ENCODE peak calls at places on chromosomes 1 and 21, in nine cellular contexts. One of them, this sample, is unnamed.

GRCh38 chr1:113552244-113552643 is 161.9 kb downstream of the MAGI3 start:
- DNase-seq in stimulated activated CD8-positive, alpha-beta memory T cell treated with anti-CD3 and anti-CD28 coated beads, Interleukin-12 subunit alpha, Interleukin-12 subunit beta, amount 100 ng/mL, for 4 hours: no peak
- DNase-seq in chondrocyte: no peak
- DNase-seq in AG09319: no peak
- DNase-seq in activated CD4-positive, alpha-beta T cell treated with anti-CD3 and anti-CD28 coated beads, Interleukin-2, amount 10 ng/mL, durations not matched to agents 7 days and 5 days: no peak
- DNase-seq in caudate nucleus: no peak
- DNase-seq in anterior cingulate cortex: no peak
- DNase-seq in activated CD8-positive, alpha-beta memory T cell treated with anti-CD3 and anti-CD28 coated beads for 24 hours: no peak
- DNase-seq in H4: no peak
- DNase-seq in this sample: no peak

GRCh38 chr1:32900956-32901822 is at the start of gene TMEM54:
- DNase-seq in stimulated activated CD8-positive, alpha-beta memory T cell treated with anti-CD3 and anti-CD28 coated beads, Interleukin-12 subunit alpha, Interleukin-12 subunit beta, amount 100 ng/mL, for 4 hours: no peak
- DNase-seq in chondrocyte: peak
- DNase-seq in AG09319: no peak
- DNase-seq in activated CD4-positive, alpha-beta T cell treated with anti-CD3 and anti-CD28 coated beads, Interleukin-2, amount 10 ng/mL, durations not matched to agents 7 days and 5 days: no peak
- DNase-seq in caudate nucleus: no peak
- DNase-seq in anterior cingulate cortex: no peak
- DNase-seq in activated CD8-positive, alpha-beta memory T cell treated with anti-CD3 and anti-CD28 coated beads for 24 hours: no peak
- DNase-seq in H4: no peak
- DNase-seq in this sample: peak

GRCh38 chr1:152107289-152107983 is 7.8 kb downstream of the TCHH start:
- DNase-seq in stimulated activated CD8-positive, alpha-beta memory T cell treated with anti-CD3 and anti-CD28 coated beads, Interleukin-12 subunit alpha, Interleukin-12 subunit beta, amount 100 ng/mL, for 4 hours: no peak
- DNase-seq in chondrocyte: no peak
- DNase-seq in AG09319: no peak
- DNase-seq in activated CD4-positive, alpha-beta T cell treated with anti-CD3 and anti-CD28 coated beads, Interleukin-2, amount 10 ng/mL, durations not matched to agents 7 days and 5 days: no peak
- DNase-seq in caudate nucleus: no peak
- DNase-seq in anterior cingulate cortex: no peak
- DNase-seq in activated CD8-positive, alpha-beta memory T cell treated with anti-CD3 and anti-CD28 coated beads for 24 hours: no peak
- DNase-seq in H4: no peak
- DNase-seq in this sample: no peak

GRCh38 chr1:200005160-200005559 is 22.4 kb upstream of the NR5A2 start:
- DNase-seq in stimulated activated CD8-positive, alpha-beta memory T cell treated with anti-CD3 and anti-CD28 coated beads, Interleukin-12 subunit alpha, Interleukin-12 subunit beta, amount 100 ng/mL, for 4 hours: no peak
- DNase-seq in chondrocyte: no peak
- DNase-seq in AG09319: no peak
- DNase-seq in activated CD4-positive, alpha-beta T cell treated with anti-CD3 and anti-CD28 coated beads, Interleukin-2, amount 10 ng/mL, durations not matched to agents 7 days and 5 days: no peak
- DNase-seq in caudate nucleus: no peak
- DNase-seq in anterior cingulate cortex: no peak
- DNase-seq in activated CD8-positive, alpha-beta memory T cell treated with anti-CD3 and anti-CD28 coated beads for 24 hours: no peak
- DNase-seq in H4: no peak
- DNase-seq in this sample: no peak

GRCh38 chr1:225811622-225812487 is 1.9 kb downstream of the EPHX1 start:
- DNase-seq in stimulated activated CD8-positive, alpha-beta memory T cell treated with anti-CD3 and anti-CD28 coated beads, Interleukin-12 subunit alpha, Interleukin-12 subunit beta, amount 100 ng/mL, for 4 hours: no peak
- DNase-seq in chondrocyte: no peak
- DNase-seq in AG09319: no peak
- DNase-seq in activated CD4-positive, alpha-beta T cell treated with anti-CD3 and anti-CD28 coated beads, Interleukin-2, amount 10 ng/mL, durations not matched to agents 7 days and 5 days: no peak
- DNase-seq in caudate nucleus: no peak
- DNase-seq in anterior cingulate cortex: no peak
- DNase-seq in activated CD8-positive, alpha-beta memory T cell treated with anti-CD3 and anti-CD28 coated beads for 24 hours: no peak
- DNase-seq in H4: no peak
- DNase-seq in this sample: peak

GRCh38 chr1:229116114-229116513 is 154.8 kb upstream of the RAB4A start:
- DNase-seq in stimulated activated CD8-positive, alpha-beta memory T cell treated with anti-CD3 and anti-CD28 coated beads, Interleukin-12 subunit alpha, Interleukin-12 subunit beta, amount 100 ng/mL, for 4 hours: no peak
- DNase-seq in chondrocyte: no peak
- DNase-seq in AG09319: no peak
- DNase-seq in activated CD4-positive, alpha-beta T cell treated with anti-CD3 and anti-CD28 coated beads, Interleukin-2, amount 10 ng/mL, durations not matched to agents 7 days and 5 days: no peak
- DNase-seq in caudate nucleus: no peak
- DNase-seq in anterior cingulate cortex: no peak
- DNase-seq in activated CD8-positive, alpha-beta memory T cell treated with anti-CD3 and anti-CD28 coated beads for 24 hours: no peak
- DNase-seq in H4: no peak
- DNase-seq in this sample: no peak

GRCh38 chr1:40153073-40153770 is 8.0 kb upstream of the RLF start:
- DNase-seq in stimulated activated CD8-positive, alpha-beta memory T cell treated with anti-CD3 and anti-CD28 coated beads, Interleukin-12 subunit alpha, Interleukin-12 subunit beta, amount 100 ng/mL, for 4 hours: no peak
- DNase-seq in chondrocyte: no peak
- DNase-seq in AG09319: peak
- DNase-seq in activated CD4-positive, alpha-beta T cell treated with anti-CD3 and anti-CD28 coated beads, Interleukin-2, amount 10 ng/mL, durations not matched to agents 7 days and 5 days: peak
- DNase-seq in caudate nucleus: no peak
- DNase-seq in anterior cingulate cortex: no peak
- DNase-seq in activated CD8-positive, alpha-beta memory T cell treated with anti-CD3 and anti-CD28 coated beads for 24 hours: no peak
- DNase-seq in H4: peak
- DNase-seq in this sample: no peak

GRCh38 chr1:110106013-110106941 is 6.0 kb upstream of the UBL4B start:
- DNase-seq in stimulated activated CD8-positive, alpha-beta memory T cell treated with anti-CD3 and anti-CD28 coated beads, Interleukin-12 subunit alpha, Interleukin-12 subunit beta, amount 100 ng/mL, for 4 hours: peak
- DNase-seq in chondrocyte: no peak
- DNase-seq in AG09319: peak
- DNase-seq in activated CD4-positive, alpha-beta T cell treated with anti-CD3 and anti-CD28 coated beads, Interleukin-2, amount 10 ng/mL, durations not matched to agents 7 days and 5 days: peak
- DNase-seq in caudate nucleus: peak
- DNase-seq in anterior cingulate cortex: peak
- DNase-seq in activated CD8-positive, alpha-beta memory T cell treated with anti-CD3 and anti-CD28 coated beads for 24 hours: peak
- DNase-seq in H4: peak
- DNase-seq in this sample: peak

GRCh38 chr1:43277116-43277876 is 7.5 kb downstream of the TMEM125 start:
- DNase-seq in stimulated activated CD8-positive, alpha-beta memory T cell treated with anti-CD3 and anti-CD28 coated beads, Interleukin-12 subunit alpha, Interleukin-12 subunit beta, amount 100 ng/mL, for 4 hours: no peak
- DNase-seq in chondrocyte: peak
- DNase-seq in AG09319: no peak
- DNase-seq in activated CD4-positive, alpha-beta T cell treated with anti-CD3 and anti-CD28 coated beads, Interleukin-2, amount 10 ng/mL, durations not matched to agents 7 days and 5 days: no peak
- DNase-seq in caudate nucleus: no peak
- DNase-seq in anterior cingulate cortex: no peak
- DNase-seq in activated CD8-positive, alpha-beta memory T cell treated with anti-CD3 and anti-CD28 coated beads for 24 hours: no peak
- DNase-seq in H4: no peak
- DNase-seq in this sample: no peak

GRCh38 chr1:235919797-235920475 is 53.2 kb upstream of the LYST start:
- DNase-seq in stimulated activated CD8-positive, alpha-beta memory T cell treated with anti-CD3 and anti-CD28 coated beads, Interleukin-12 subunit alpha, Interleukin-12 subunit beta, amount 100 ng/mL, for 4 hours: no peak
- DNase-seq in chondrocyte: no peak
- DNase-seq in AG09319: no peak
- DNase-seq in activated CD4-positive, alpha-beta T cell treated with anti-CD3 and anti-CD28 coated beads, Interleukin-2, amount 10 ng/mL, durations not matched to agents 7 days and 5 days: no peak
- DNase-seq in caudate nucleus: no peak
- DNase-seq in anterior cingulate cortex: no peak
- DNase-seq in activated CD8-positive, alpha-beta memory T cell treated with anti-CD3 and anti-CD28 coated beads for 24 hours: no peak
- DNase-seq in H4: peak
- DNase-seq in this sample: no peak

GRCh38 chr21:38032402-38032801 is 116.1 kb upstream of the KCNJ6 start:
- DNase-seq in stimulated activated CD8-positive, alpha-beta memory T cell treated with anti-CD3 and anti-CD28 coated beads, Interleukin-12 subunit alpha, Interleukin-12 subunit beta, amount 100 ng/mL, for 4 hours: no peak
- DNase-seq in chondrocyte: no peak
- DNase-seq in AG09319: no peak
- DNase-seq in activated CD4-positive, alpha-beta T cell treated with anti-CD3 and anti-CD28 coated beads, Interleukin-2, amount 10 ng/mL, durations not matched to agents 7 days and 5 days: no peak
- DNase-seq in caudate nucleus: no peak
- DNase-seq in anterior cingulate cortex: no peak
- DNase-seq in activated CD8-positive, alpha-beta memory T cell treated with anti-CD3 and anti-CD28 coated beads for 24 hours: no peak
- DNase-seq in H4: no peak
- DNase-seq in this sample: no peak

GRCh38 chr1:181317261-181317924 is 165.9 kb upstream of the CACNA1E start:
- DNase-seq in stimulated activated CD8-positive, alpha-beta memory T cell treated with anti-CD3 and anti-CD28 coated beads, Interleukin-12 subunit alpha, Interleukin-12 subunit beta, amount 100 ng/mL, for 4 hours: no peak
- DNase-seq in chondrocyte: no peak
- DNase-seq in AG09319: no peak
- DNase-seq in activated CD4-positive, alpha-beta T cell treated with anti-CD3 and anti-CD28 coated beads, Interleukin-2, amount 10 ng/mL, durations not matched to agents 7 days and 5 days: no peak
- DNase-seq in caudate nucleus: no peak
- DNase-seq in anterior cingulate cortex: no peak
- DNase-seq in activated CD8-positive, alpha-beta memory T cell treated with anti-CD3 and anti-CD28 coated beads for 24 hours: no peak
- DNase-seq in H4: no peak
- DNase-seq in this sample: no peak

GRCh38 chr21:45699251-45699942 is 55.9 kb downstream of the PCBP3 start:
- DNase-seq in stimulated activated CD8-positive, alpha-beta memory T cell treated with anti-CD3 and anti-CD28 coated beads, Interleukin-12 subunit alpha, Interleukin-12 subunit beta, amount 100 ng/mL, for 4 hours: no peak
- DNase-seq in chondrocyte: no peak
- DNase-seq in AG09319: no peak
- DNase-seq in activated CD4-positive, alpha-beta T cell treated with anti-CD3 and anti-CD28 coated beads, Interleukin-2, amount 10 ng/mL, durations not matched to agents 7 days and 5 days: peak
- DNase-seq in caudate nucleus: no peak
- DNase-seq in anterior cingulate cortex: no peak
- DNase-seq in activated CD8-positive, alpha-beta memory T cell treated with anti-CD3 and anti-CD28 coated beads for 24 hours: no peak
- DNase-seq in H4: no peak
- DNase-seq in this sample: no peak

GRCh38 chr1:208252126-208252853 is 8.1 kb upstream of the PLXNA2 start:
- DNase-seq in stimulated activated CD8-positive, alpha-beta memory T cell treated with anti-CD3 and anti-CD28 coated beads, Interleukin-12 subunit alpha, Interleukin-12 subunit beta, amount 100 ng/mL, for 4 hours: no peak
- DNase-seq in chondrocyte: no peak
- DNase-seq in AG09319: no peak
- DNase-seq in activated CD4-positive, alpha-beta T cell treated with anti-CD3 and anti-CD28 coated beads, Interleukin-2, amount 10 ng/mL, durations not matched to agents 7 days and 5 days: no peak
- DNase-seq in caudate nucleus: peak
- DNase-seq in anterior cingulate cortex: no peak
- DNase-seq in activated CD8-positive, alpha-beta memory T cell treated with anti-CD3 and anti-CD28 coated beads for 24 hours: no peak
- DNase-seq in H4: no peak
- DNase-seq in this sample: no peak

GRCh38 chr21:33286600-33287456 is 20.7 kb downstream of the IL10RB start:
- DNase-seq in stimulated activated CD8-positive, alpha-beta memory T cell treated with anti-CD3 and anti-CD28 coated beads, Interleukin-12 subunit alpha, Interleukin-12 subunit beta, amount 100 ng/mL, for 4 hours: no peak
- DNase-seq in chondrocyte: no peak
- DNase-seq in AG09319: no peak
- DNase-seq in activated CD4-positive, alpha-beta T cell treated with anti-CD3 and anti-CD28 coated beads, Interleukin-2, amount 10 ng/mL, durations not matched to agents 7 days and 5 days: no peak
- DNase-seq in caudate nucleus: no peak
- DNase-seq in anterior cingulate cortex: no peak
- DNase-seq in activated CD8-positive, alpha-beta memory T cell treated with anti-CD3 and anti-CD28 coated beads for 24 hours: no peak
- DNase-seq in H4: peak
- DNase-seq in this sample: no peak

GRCh38 chr1:68464891-68465290 is 15.1 kb upstream of the RPE65 start:
- DNase-seq in stimulated activated CD8-positive, alpha-beta memory T cell treated with anti-CD3 and anti-CD28 coated beads, Interleukin-12 subunit alpha, Interleukin-12 subunit beta, amount 100 ng/mL, for 4 hours: no peak
- DNase-seq in chondrocyte: no peak
- DNase-seq in AG09319: no peak
- DNase-seq in activated CD4-positive, alpha-beta T cell treated with anti-CD3 and anti-CD28 coated beads, Interleukin-2, amount 10 ng/mL, durations not matched to agents 7 days and 5 days: no peak
- DNase-seq in caudate nucleus: no peak
- DNase-seq in anterior cingulate cortex: no peak
- DNase-seq in activated CD8-positive, alpha-beta memory T cell treated with anti-CD3 and anti-CD28 coated beads for 24 hours: no peak
- DNase-seq in H4: no peak
- DNase-seq in this sample: no peak

GRCh38 chr1:196660912-196661311 is 9.1 kb downstream of the CFH start:
- DNase-seq in stimulated activated CD8-positive, alpha-beta memory T cell treated with anti-CD3 and anti-CD28 coated beads, Interleukin-12 subunit alpha, Interleukin-12 subunit beta, amount 100 ng/mL, for 4 hours: no peak
- DNase-seq in chondrocyte: no peak
- DNase-seq in AG09319: no peak
- DNase-seq in activated CD4-positive, alpha-beta T cell treated with anti-CD3 and anti-CD28 coated beads, Interleukin-2, amount 10 ng/mL, durations not matched to agents 7 days and 5 days: no peak
- DNase-seq in caudate nucleus: no peak
- DNase-seq in anterior cingulate cortex: no peak
- DNase-seq in activated CD8-positive, alpha-beta memory T cell treated with anti-CD3 and anti-CD28 coated beads for 24 hours: no peak
- DNase-seq in H4: peak
- DNase-seq in this sample: peak

GRCh38 chr1:220249522-220249921 is 22.7 kb downstream of the RAB3GAP2 start:
- DNase-seq in stimulated activated CD8-positive, alpha-beta memory T cell treated with anti-CD3 and anti-CD28 coated beads, Interleukin-12 subunit alpha, Interleukin-12 subunit beta, amount 100 ng/mL, for 4 hours: no peak
- DNase-seq in chondrocyte: no peak
- DNase-seq in AG09319: no peak
- DNase-seq in activated CD4-positive, alpha-beta T cell treated with anti-CD3 and anti-CD28 coated beads, Interleukin-2, amount 10 ng/mL, durations not matched to agents 7 days and 5 days: no peak
- DNase-seq in caudate nucleus: no peak
- DNase-seq in anterior cingulate cortex: no peak
- DNase-seq in activated CD8-positive, alpha-beta memory T cell treated with anti-CD3 and anti-CD28 coated beads for 24 hours: no peak
- DNase-seq in H4: no peak
- DNase-seq in this sample: no peak

GRCh38 chr1:151373196-151373595 is 691 bp upstream of the SELENBP1 start:
- DNase-seq in stimulated activated CD8-positive, alpha-beta memory T cell treated with anti-CD3 and anti-CD28 coated beads, Interleukin-12 subunit alpha, Interleukin-12 subunit beta, amount 100 ng/mL, for 4 hours: no peak
- DNase-seq in chondrocyte: peak
- DNase-seq in AG09319: no peak
- DNase-seq in activated CD4-positive, alpha-beta T cell treated with anti-CD3 and anti-CD28 coated beads, Interleukin-2, amount 10 ng/mL, durations not matched to agents 7 days and 5 days: no peak
- DNase-seq in caudate nucleus: no peak
- DNase-seq in anterior cingulate cortex: no peak
- DNase-seq in activated CD8-positive, alpha-beta memory T cell treated with anti-CD3 and anti-CD28 coated beads for 24 hours: no peak
- DNase-seq in H4: no peak
- DNase-seq in this sample: no peak

GRCh38 chr1:56418047-56418680 is 161.2 kb downstream of the PLPP3 start:
- DNase-seq in stimulated activated CD8-positive, alpha-beta memory T cell treated with anti-CD3 and anti-CD28 coated beads, Interleukin-12 subunit alpha, Interleukin-12 subunit beta, amount 100 ng/mL, for 4 hours: no peak
- DNase-seq in chondrocyte: no peak
- DNase-seq in AG09319: no peak
- DNase-seq in activated CD4-positive, alpha-beta T cell treated with anti-CD3 and anti-CD28 coated beads, Interleukin-2, amount 10 ng/mL, durations not matched to agents 7 days and 5 days: no peak
- DNase-seq in caudate nucleus: no peak
- DNase-seq in anterior cingulate cortex: no peak
- DNase-seq in activated CD8-positive, alpha-beta memory T cell treated with anti-CD3 and anti-CD28 coated beads for 24 hours: no peak
- DNase-seq in H4: no peak
- DNase-seq in this sample: no peak

GRCh38 chr1:183812111-183812510 is 7.2 kb downstream of the RGL1 start:
- DNase-seq in stimulated activated CD8-positive, alpha-beta memory T cell treated with anti-CD3 and anti-CD28 coated beads, Interleukin-12 subunit alpha, Interleukin-12 subunit beta, amount 100 ng/mL, for 4 hours: no peak
- DNase-seq in chondrocyte: no peak
- DNase-seq in AG09319: no peak
- DNase-seq in activated CD4-positive, alpha-beta T cell treated with anti-CD3 and anti-CD28 coated beads, Interleukin-2, amount 10 ng/mL, durations not matched to agents 7 days and 5 days: no peak
- DNase-seq in caudate nucleus: no peak
- DNase-seq in anterior cingulate cortex: no peak
- DNase-seq in activated CD8-positive, alpha-beta memory T cell treated with anti-CD3 and anti-CD28 coated beads for 24 hours: no peak
- DNase-seq in H4: no peak
- DNase-seq in this sample: no peak

GRCh38 chr1:37958690-37959089 is 11.8 kb upstream of the INPP5B start:
- DNase-seq in stimulated activated CD8-positive, alpha-beta memory T cell treated with anti-CD3 and anti-CD28 coated beads, Interleukin-12 subunit alpha, Interleukin-12 subunit beta, amount 100 ng/mL, for 4 hours: no peak
- DNase-seq in chondrocyte: no peak
- DNase-seq in AG09319: peak
- DNase-seq in activated CD4-positive, alpha-beta T cell treated with anti-CD3 and anti-CD28 coated beads, Interleukin-2, amount 10 ng/mL, durations not matched to agents 7 days and 5 days: no peak
- DNase-seq in caudate nucleus: no peak
- DNase-seq in anterior cingulate cortex: no peak
- DNase-seq in activated CD8-positive, alpha-beta memory T cell treated with anti-CD3 and anti-CD28 coated beads for 24 hours: no peak
- DNase-seq in H4: no peak
- DNase-seq in this sample: no peak

GRCh38 chr1:211559222-211560010 is 19.5 kb downstream of the SLC30A1 start:
- DNase-seq in stimulated activated CD8-positive, alpha-beta memory T cell treated with anti-CD3 and anti-CD28 coated beads, Interleukin-12 subunit alpha, Interleukin-12 subunit beta, amount 100 ng/mL, for 4 hours: no peak
- DNase-seq in chondrocyte: no peak
- DNase-seq in AG09319: no peak
- DNase-seq in activated CD4-positive, alpha-beta T cell treated with anti-CD3 and anti-CD28 coated beads, Interleukin-2, amount 10 ng/mL, durations not matched to agents 7 days and 5 days: no peak
- DNase-seq in caudate nucleus: no peak
- DNase-seq in anterior cingulate cortex: no peak
- DNase-seq in activated CD8-positive, alpha-beta memory T cell treated with anti-CD3 and anti-CD28 coated beads for 24 hours: peak
- DNase-seq in H4: no peak
- DNase-seq in this sample: no peak

GRCh38 chr21:41433566-41433965 is 7.5 kb downstream of the MX1 start:
- DNase-seq in stimulated activated CD8-positive, alpha-beta memory T cell treated with anti-CD3 and anti-CD28 coated beads, Interleukin-12 subunit alpha, Interleukin-12 subunit beta, amount 100 ng/mL, for 4 hours: no peak
- DNase-seq in chondrocyte: no peak
- DNase-seq in AG09319: no peak
- DNase-seq in activated CD4-positive, alpha-beta T cell treated with anti-CD3 and anti-CD28 coated beads, Interleukin-2, amount 10 ng/mL, durations not matched to agents 7 days and 5 days: no peak
- DNase-seq in caudate nucleus: no peak
- DNase-seq in anterior cingulate cortex: no peak
- DNase-seq in activated CD8-positive, alpha-beta memory T cell treated with anti-CD3 and anti-CD28 coated beads for 24 hours: no peak
- DNase-seq in H4: no peak
- DNase-seq in this sample: no peak

GRCh38 chr1:224433041-224433670 is 1.4 kb downstream of the WDR26 start:
- DNase-seq in stimulated activated CD8-positive, alpha-beta memory T cell treated with anti-CD3 and anti-CD28 coated beads, Interleukin-12 subunit alpha, Interleukin-12 subunit beta, amount 100 ng/mL, for 4 hours: no peak
- DNase-seq in chondrocyte: no peak
- DNase-seq in AG09319: no peak
- DNase-seq in activated CD4-positive, alpha-beta T cell treated with anti-CD3 and anti-CD28 coated beads, Interleukin-2, amount 10 ng/mL, durations not matched to agents 7 days and 5 days: peak
- DNase-seq in caudate nucleus: no peak
- DNase-seq in anterior cingulate cortex: no peak
- DNase-seq in activated CD8-positive, alpha-beta memory T cell treated with anti-CD3 and anti-CD28 coated beads for 24 hours: peak
- DNase-seq in H4: no peak
- DNase-seq in this sample: peak

GRCh38 chr1:111139234-111139955 is 498 bp downstream of the DRAM2 start:
- DNase-seq in stimulated activated CD8-positive, alpha-beta memory T cell treated with anti-CD3 and anti-CD28 coated beads, Interleukin-12 subunit alpha, Interleukin-12 subunit beta, amount 100 ng/mL, for 4 hours: peak
- DNase-seq in chondrocyte: no peak
- DNase-seq in AG09319: no peak
- DNase-seq in activated CD4-positive, alpha-beta T cell treated with anti-CD3 and anti-CD28 coated beads, Interleukin-2, amount 10 ng/mL, durations not matched to agents 7 days and 5 days: peak
- DNase-seq in caudate nucleus: peak
- DNase-seq in anterior cingulate cortex: peak
- DNase-seq in activated CD8-positive, alpha-beta memory T cell treated with anti-CD3 and anti-CD28 coated beads for 24 hours: no peak
- DNase-seq in H4: peak
- DNase-seq in this sample: peak

GRCh38 chr21:26041441-26042180 is 129.0 kb downstream of the APP start:
- DNase-seq in stimulated activated CD8-positive, alpha-beta memory T cell treated with anti-CD3 and anti-CD28 coated beads, Interleukin-12 subunit alpha, Interleukin-12 subunit beta, amount 100 ng/mL, for 4 hours: no peak
- DNase-seq in chondrocyte: no peak
- DNase-seq in AG09319: no peak
- DNase-seq in activated CD4-positive, alpha-beta T cell treated with anti-CD3 and anti-CD28 coated beads, Interleukin-2, amount 10 ng/mL, durations not matched to agents 7 days and 5 days: no peak
- DNase-seq in caudate nucleus: no peak
- DNase-seq in anterior cingulate cortex: no peak
- DNase-seq in activated CD8-positive, alpha-beta memory T cell treated with anti-CD3 and anti-CD28 coated beads for 24 hours: no peak
- DNase-seq in H4: no peak
- DNase-seq in this sample: peak

GRCh38 chr1:111725192-111725591 is 14.0 kb downstream of the INKA2 start:
- DNase-seq in stimulated activated CD8-positive, alpha-beta memory T cell treated with anti-CD3 and anti-CD28 coated beads, Interleukin-12 subunit alpha, Interleukin-12 subunit beta, amount 100 ng/mL, for 4 hours: no peak
- DNase-seq in chondrocyte: no peak
- DNase-seq in AG09319: no peak
- DNase-seq in activated CD4-positive, alpha-beta T cell treated with anti-CD3 and anti-CD28 coated beads, Interleukin-2, amount 10 ng/mL, durations not matched to agents 7 days and 5 days: no peak
- DNase-seq in caudate nucleus: no peak
- DNase-seq in anterior cingulate cortex: no peak
- DNase-seq in activated CD8-positive, alpha-beta memory T cell treated with anti-CD3 and anti-CD28 coated beads for 24 hours: peak
- DNase-seq in H4: no peak
- DNase-seq in this sample: no peak

GRCh38 chr1:233627376-233627775 is 13.5 kb downstream of the KCNK1 start:
- DNase-seq in stimulated activated CD8-positive, alpha-beta memory T cell treated with anti-CD3 and anti-CD28 coated beads, Interleukin-12 subunit alpha, Interleukin-12 subunit beta, amount 100 ng/mL, for 4 hours: no peak
- DNase-seq in chondrocyte: no peak
- DNase-seq in AG09319: no peak
- DNase-seq in activated CD4-positive, alpha-beta T cell treated with anti-CD3 and anti-CD28 coated beads, Interleukin-2, amount 10 ng/mL, durations not matched to agents 7 days and 5 days: no peak
- DNase-seq in caudate nucleus: peak
- DNase-seq in anterior cingulate cortex: no peak
- DNase-seq in activated CD8-positive, alpha-beta memory T cell treated with anti-CD3 and anti-CD28 coated beads for 24 hours: no peak
- DNase-seq in H4: no peak
- DNase-seq in this sample: peak

GRCh38 chr1:67018574-67018973 is 35.4 kb downstream of the SLC35D1 start:
- DNase-seq in stimulated activated CD8-positive, alpha-beta memory T cell treated with anti-CD3 and anti-CD28 coated beads, Interleukin-12 subunit alpha, Interleukin-12 subunit beta, amount 100 ng/mL, for 4 hours: no peak
- DNase-seq in chondrocyte: no peak
- DNase-seq in AG09319: no peak
- DNase-seq in activated CD4-positive, alpha-beta T cell treated with anti-CD3 and anti-CD28 coated beads, Interleukin-2, amount 10 ng/mL, durations not matched to agents 7 days and 5 days: no peak
- DNase-seq in caudate nucleus: no peak
- DNase-seq in anterior cingulate cortex: no peak
- DNase-seq in activated CD8-positive, alpha-beta memory T cell treated with anti-CD3 and anti-CD28 coated beads for 24 hours: no peak
- DNase-seq in H4: no peak
- DNase-seq in this sample: no peak